ENCODE peak calls at places on chromosomes 7 and 10, in five cellular contexts. One of them, this sample, is unnamed.
A peak's percentile ranks its signal among the peaks of the same experiment; 100 is the strongest.

GRCh38 chr10:123367181-123367580 is 213.0 kb downstream of the BUB3 start:
- DNase-seq in stimulated activated CD4-positive, alpha-beta T cell treated with anti-CD3 and anti-CD28 coated beads, TNF-alpha, amount 100 ng/mL, for 48 hours: no peak
- DNase-seq in stimulated activated CD8-positive, alpha-beta memory T cell treated with anti-CD3 and anti-CD28 coated beads, Interleukin-4, amount 100 ng/mL, for 4 hours: no peak
- DNase-seq in cardiac septum: no peak
- DNase-seq in GM19239: no peak
- DNase-seq in this sample: no peak

GRCh38 chr7:98984126-98984525 is 105.8 kb downstream of the TRRAP start:
- DNase-seq in stimulated activated CD4-positive, alpha-beta T cell treated with anti-CD3 and anti-CD28 coated beads, TNF-alpha, amount 100 ng/mL, for 48 hours: no peak
- DNase-seq in stimulated activated CD8-positive, alpha-beta memory T cell treated with anti-CD3 and anti-CD28 coated beads, Interleukin-4, amount 100 ng/mL, for 4 hours: no peak
- DNase-seq in cardiac septum: peak; percentile 38
- DNase-seq in GM19239: no peak
- DNase-seq in this sample: no peak

GRCh38 chr7:36149694-36150452 is 3.2 kb upstream of the EEPD1 start:
- DNase-seq in stimulated activated CD4-positive, alpha-beta T cell treated with anti-CD3 and anti-CD28 coated beads, TNF-alpha, amount 100 ng/mL, for 48 hours: no peak
- DNase-seq in stimulated activated CD8-positive, alpha-beta memory T cell treated with anti-CD3 and anti-CD28 coated beads, Interleukin-4, amount 100 ng/mL, for 4 hours: no peak
- DNase-seq in cardiac septum: no peak
- DNase-seq in GM19239: no peak
- DNase-seq in this sample: no peak

GRCh38 chr7:127803626-127804025 is 151.6 kb downstream of the SND1 start:
- DNase-seq in stimulated activated CD4-positive, alpha-beta T cell treated with anti-CD3 and anti-CD28 coated beads, TNF-alpha, amount 100 ng/mL, for 48 hours: no peak
- DNase-seq in stimulated activated CD8-positive, alpha-beta memory T cell treated with anti-CD3 and anti-CD28 coated beads, Interleukin-4, amount 100 ng/mL, for 4 hours: no peak
- DNase-seq in cardiac septum: no peak
- DNase-seq in GM19239: no peak
- DNase-seq in this sample: no peak

GRCh38 chr7:130890176-130891020 is 156.4 kb upstream of the KLF14 start:
- DNase-seq in stimulated activated CD4-positive, alpha-beta T cell treated with anti-CD3 and anti-CD28 coated beads, TNF-alpha, amount 100 ng/mL, for 48 hours: no peak
- DNase-seq in stimulated activated CD8-positive, alpha-beta memory T cell treated with anti-CD3 and anti-CD28 coated beads, Interleukin-4, amount 100 ng/mL, for 4 hours: no peak
- DNase-seq in cardiac septum: no peak
- DNase-seq in GM19239: no peak
- DNase-seq in this sample: no peak

GRCh38 chr7:38773430-38773829 is 135.6 kb downstream of the VPS41 start:
- DNase-seq in stimulated activated CD4-positive, alpha-beta T cell treated with anti-CD3 and anti-CD28 coated beads, TNF-alpha, amount 100 ng/mL, for 48 hours: no peak
- DNase-seq in stimulated activated CD8-positive, alpha-beta memory T cell treated with anti-CD3 and anti-CD28 coated beads, Interleukin-4, amount 100 ng/mL, for 4 hours: no peak
- DNase-seq in cardiac septum: no peak
- DNase-seq in GM19239: no peak
- DNase-seq in this sample: no peak

GRCh38 chr7:132575336-132575986 is 809 bp downstream of the PLXNA4 start:
- DNase-seq in stimulated activated CD4-positive, alpha-beta T cell treated with anti-CD3 and anti-CD28 coated beads, TNF-alpha, amount 100 ng/mL, for 48 hours: no peak
- DNase-seq in stimulated activated CD8-positive, alpha-beta memory T cell treated with anti-CD3 and anti-CD28 coated beads, Interleukin-4, amount 100 ng/mL, for 4 hours: no peak
- DNase-seq in cardiac septum: no peak
- DNase-seq in GM19239: no peak
- DNase-seq in this sample: no peak

GRCh38 chr7:68562323-68562899 is 1035.9 kb upstream of the AUTS2 start:
- DNase-seq in stimulated activated CD4-positive, alpha-beta T cell treated with anti-CD3 and anti-CD28 coated beads, TNF-alpha, amount 100 ng/mL, for 48 hours: no peak
- DNase-seq in stimulated activated CD8-positive, alpha-beta memory T cell treated with anti-CD3 and anti-CD28 coated beads, Interleukin-4, amount 100 ng/mL, for 4 hours: no peak
- DNase-seq in cardiac septum: no peak
- DNase-seq in GM19239: no peak
- DNase-seq in this sample: no peak

GRCh38 chr7:106031271-106032029 is 68.4 kb downstream of the CDHR3 start:
- DNase-seq in stimulated activated CD4-positive, alpha-beta T cell treated with anti-CD3 and anti-CD28 coated beads, TNF-alpha, amount 100 ng/mL, for 48 hours: no peak
- DNase-seq in stimulated activated CD8-positive, alpha-beta memory T cell treated with anti-CD3 and anti-CD28 coated beads, Interleukin-4, amount 100 ng/mL, for 4 hours: no peak
- DNase-seq in cardiac septum: no peak
- DNase-seq in GM19239: no peak
- DNase-seq in this sample: no peak

GRCh38 chr10:122350893-122351292 is 23.6 kb upstream of the PLEKHA1 start:
- DNase-seq in stimulated activated CD4-positive, alpha-beta T cell treated with anti-CD3 and anti-CD28 coated beads, TNF-alpha, amount 100 ng/mL, for 48 hours: no peak
- DNase-seq in stimulated activated CD8-positive, alpha-beta memory T cell treated with anti-CD3 and anti-CD28 coated beads, Interleukin-4, amount 100 ng/mL, for 4 hours: no peak
- DNase-seq in cardiac septum: peak; percentile 35
- DNase-seq in GM19239: no peak
- DNase-seq in this sample: no peak